ENCODE peak calls at places on chromosomes 5 and 9, in eight cellular contexts. T, M, N, G, A, V, D and I are unnamed samples.

GRCh38 chr9:98597372-98597771 is 111.4 kb downstream of the GABBR2 start:
- DNase-seq in G (no peak), A (no peak), T (no peak), D (no peak), M (no peak), N (no peak), V (peak; percentile 3), I (no peak)

GRCh38 chr9:94908583-94909249 is 182.2 kb downstream of the AOPEP start:
- DNase-seq in G (no peak), M (no peak), N (no peak), A (no peak), V (peak; percentile 3), D (no peak), T (no peak), I (no peak)

GRCh38 chr5:66661149-66661548 is 65.0 kb downstream of the MAST4 start:
- DNase-seq in V (peak; percentile 75), M (peak; percentile 96), D (peak; percentile 36), G (no peak), A (no peak), N (no peak), T (peak; percentile 3), I (no peak)

GRCh38 chr9:134386951-134387831 is 60.9 kb downstream of the RXRA start:
- DNase-seq in V (peak; percentile 51), A (no peak), M (peak; percentile 18), D (peak; percentile 49), N (no peak), T (peak; percentile 29), G (no peak), I (no peak)

GRCh38 chr9:91785403-91785917 is 164.6 kb downstream of the ROR2 start:
- DNase-seq in G (no peak), D (no peak), M (peak; percentile 65), T (no peak), N (no peak), V (no peak), A (peak; percentile 9), I (no peak)

GRCh38 chr5:124742983-124743533 is 3.4 kb downstream of the ZNF608 start:
- DNase-seq in T (no peak), G (no peak), V (no peak), N (no peak), M (peak; percentile 49), D (no peak), A (no peak), I (no peak)

GRCh38 chr5:121251954-121252353 is 599.7 kb upstream of the FTMT start:
- DNase-seq in D (no peak), M (no peak), A (no peak), N (no peak), G (no peak), V (no peak), T (no peak), I (no peak)

GRCh38 chr5:57034517-57034916 is 82.6 kb upstream of the MIER3 start:
- DNase-seq in A (no peak), N (no peak), T (no peak), M (no peak), G (no peak), D (no peak), V (no peak), I (no peak)

GRCh38 chr5:142926549-142926948 is 156.4 kb downstream of the ARHGAP26 start:
- DNase-seq in T (no peak), A (no peak), D (no peak), M (no peak), G (no peak), V (no peak), N (no peak), I (no peak)

GRCh38 chr5:139640432-139641115 is 7.6 kb upstream of the CXXC5 start:
- DNase-seq in G (no peak), A (no peak), V (no peak), M (no peak), T (no peak), N (peak; percentile 51), D (no peak), I (no peak)

GRCh38 chr5:150278916-150279315 is 10.7 kb downstream of the CAMK2A start:
- DNase-seq in D (no peak), V (no peak), A (no peak), G (no peak), N (no peak), M (peak; percentile 92), T (no peak), I (no peak)

GRCh38 chr9:36623280-36623679 is 50.6 kb downstream of the MELK start:
- DNase-seq in T (no peak), A (no peak), N (no peak), M (peak; percentile 28), D (no peak), V (no peak), G (no peak), I (no peak)

GRCh38 chr5:73596705-73597328 is 29.2 kb upstream of the ARHGEF28 start:
- DNase-seq in M (no peak), G (no peak), A (peak; percentile 17), D (no peak), N (no peak), T (no peak), V (peak; percentile 25), I (no peak)

GRCh38 chr9:6645153-6646027 is at the start of gene GLDC:
- DNase-seq in N (peak; percentile 69), V (peak; percentile 77), A (peak; percentile 63), M (no peak), T (peak; percentile 64), G (no peak), D (peak; percentile 68), I (peak; percentile 54)

GRCh38 chr5:132459983-132460834 is 30.4 kb downstream of the IRF1 start:
- DNase-seq in V (peak; percentile 66), D (no peak), G (no peak), N (no peak), A (no peak), T (peak; percentile 1), M (no peak), I (peak; percentile 76)

GRCh38 chr9:107269681-107270080 is 13.4 kb upstream of the RAD23B start:
- DNase-seq in V (no peak), G (no peak), M (peak; percentile 86), D (no peak), A (no peak), N (no peak), T (no peak), I (no peak)

GRCh38 chr9:8693147-8693921 is 893.8 kb upstream of the DMAC1 start:
- DNase-seq in A (no peak), T (no peak), D (no peak), G (no peak), N (no peak), V (no peak), M (no peak), I (no peak)

GRCh38 chr9:87594218-87594617 is 96.6 kb downstream of the DAPK1 start:
- DNase-seq in M (peak; percentile 40), G (no peak), T (no peak), N (no peak), D (no peak), A (no peak), V (no peak), I (peak; percentile 45)

GRCh38 chr9:31119882-31120481 is 1264.5 kb upstream of the ACO1 start:
- DNase-seq in D (no peak), G (no peak), V (peak; percentile 33), T (peak; percentile 53), M (no peak), N (no peak), A (peak; percentile 53), I (no peak)

GRCh38 chr5:135471726-135472125 is 19.6 kb upstream of the TIFAB start:
- DNase-seq in D (no peak), T (no peak), G (no peak), N (no peak), A (no peak), M (no peak), V (no peak), I (no peak)

GRCh38 chr5:6158974-6159863 is 219.1 kb downstream of the MED10 start:
- DNase-seq in M (peak; percentile 93), V (peak; percentile 2), D (no peak), G (no peak), N (no peak), A (no peak), T (peak; percentile 75), I (no peak)

GRCh38 chr5:17316973-17317459 is 99.6 kb downstream of the BASP1 start:
- DNase-seq in N (no peak), G (no peak), D (no peak), A (no peak), M (peak; percentile 74), V (no peak), T (no peak), I (no peak)

GRCh38 chr5:148615644-148616283 is 38.6 kb downstream of the HTR4 start:
- DNase-seq in T (no peak), D (no peak), M (peak; percentile 2), A (no peak), G (no peak), N (no peak), V (no peak), I (no peak)

GRCh38 chr5:159419567-159419966 is 89.3 kb upstream of the IL12B start:
- DNase-seq in A (no peak), G (no peak), T (no peak), M (no peak), V (no peak), D (no peak), N (no peak), I (no peak)

GRCh38 chr9:137619240-137620090 is 660 bp downstream of the EHMT1 start:
- DNase-seq in V (no peak), T (peak; percentile 19), D (no peak), N (no peak), M (peak; percentile 49), G (no peak), A (no peak), I (peak; percentile 58)

GRCh38 chr9:131654857-131655577 is 84.9 kb downstream of the RAPGEF1 start:
- DNase-seq in T (no peak), D (no peak), A (no peak), G (no peak), N (no peak), V (no peak), M (no peak), I (no peak)

GRCh38 chr9:106753155-106753671 is 109.8 kb upstream of the ZNF462 start:
- DNase-seq in V (no peak), N (no peak), G (no peak), D (no peak), A (no peak), M (no peak), T (no peak), I (no peak)

GRCh38 chr5:163504091-163504931 is 1.1 kb upstream of the MAT2B start:
- DNase-seq in G (no peak), V (no peak), A (no peak), M (peak; percentile 68), N (no peak), T (no peak), D (peak; percentile 56), I (peak; percentile 49)